ENCODE peak calls at places on chromosomes 4 and X, in ten cellular contexts. E, K, N, F, A, Y, I, T, G and L are unnamed samples.

GRCh38 chr4:16284050-16284449 is 57.8 kb upstream of the TAPT1 start:
- DNase-seq in E (no peak), K (no peak), N (no peak), F (no peak), A (no peak), Y (no peak), I (no peak), T (no peak), G (no peak), L (no peak)

GRCh38 chrX:14697453-14697852 is 168.1 kb downstream of the GLRA2 start:
- DNase-seq in E (no peak), K (no peak), N (peak), F (peak), A (no peak), Y (no peak), I (peak), T (peak), G (peak), L (no peak)

GRCh38 chrX:85851418-85851817 is 195.9 kb downstream of the CHM start:
- DNase-seq in E (no peak), K (no peak), N (peak), F (peak), A (no peak), Y (peak), I (peak), T (peak), G (peak), L (no peak)

GRCh38 chr4:81061340-81061730 is 30.8 kb downstream of the BMP3 start:
- DNase-seq in E (no peak), K (no peak), N (no peak), F (no peak), A (no peak), Y (no peak), I (no peak), T (no peak), G (no peak), L (no peak)

GRCh38 chr4:1685604-1686150 is 1.6 kb upstream of the FAM53A start:
- DNase-seq in E (no peak), K (no peak), N (no peak), F (no peak), A (no peak), Y (no peak), I (no peak), T (no peak), G (no peak), L (no peak)

GRCh38 chr4:108555701-108556100 is 64.7 kb upstream of the RPL34 start:
- DNase-seq in E (peak), K (no peak), N (no peak), F (no peak), A (no peak), Y (no peak), I (no peak), T (no peak), G (no peak), L (no peak)

GRCh38 chrX:119503484-119503861 is 35.2 kb downstream of the SLC25A5 start:
- DNase-seq in E (peak), K (no peak), N (no peak), F (peak), A (no peak), Y (peak), I (peak), T (no peak), G (peak), L (no peak)

GRCh38 chr4:153294631-153295030 is 49.9 kb upstream of the MND1 start:
- DNase-seq in E (no peak), K (no peak), N (no peak), F (no peak), A (no peak), Y (no peak), I (no peak), T (no peak), G (peak), L (no peak)

GRCh38 chrX:114717921-114718320 is 134.0 kb downstream of the HTR2C start:
- DNase-seq in E (no peak), K (no peak), N (no peak), F (peak), A (no peak), Y (no peak), I (no peak), T (peak), G (no peak), L (no peak)

GRCh38 chr4:55184600-55185523 is 59.5 kb upstream of the KDR start:
- DNase-seq in E (peak), K (no peak), N (peak), F (peak), A (peak), Y (no peak), I (peak), T (peak), G (peak), L (peak)

GRCh38 chr4:98572697-98573096 is 85.7 kb downstream of the TSPAN5 start:
- DNase-seq in E (no peak), K (no peak), N (peak), F (no peak), A (no peak), Y (no peak), I (no peak), T (no peak), G (no peak), L (no peak)

GRCh38 chrX:28108186-28108945 is 127.1 kb upstream of the DCAF8L1 start:
- DNase-seq in E (no peak), K (no peak), N (no peak), F (no peak), A (no peak), Y (no peak), I (no peak), T (no peak), G (no peak), L (no peak)

GRCh38 chr4:26893491-26893890 is 32.9 kb downstream of the STIM2 start:
- DNase-seq in E (no peak), K (no peak), N (no peak), F (no peak), A (no peak), Y (no peak), I (peak), T (no peak), G (no peak), L (no peak)

GRCh38 chr4:42397256-42397634 is at the start of gene SHISA3:
- DNase-seq in E (peak), K (no peak), N (no peak), F (no peak), A (no peak), Y (no peak), I (peak), T (peak), G (peak), L (no peak)

GRCh38 chrX:87578978-87579377 is 61.4 kb downstream of the KLHL4 start:
- DNase-seq in E (no peak), K (no peak), N (no peak), F (no peak), A (no peak), Y (no peak), I (peak), T (no peak), G (no peak), L (no peak)

GRCh38 chr4:128863314-128864075 is 54.0 kb downstream of the JADE1 start:
- DNase-seq in E (peak), K (peak), N (peak), F (peak), A (peak), Y (peak), I (peak), T (peak), G (peak), L (peak)

GRCh38 chrX:18394477-18394876 is 30.9 kb upstream of the CDKL5 start:
- DNase-seq in E (peak), K (no peak), N (no peak), F (no peak), A (no peak), Y (no peak), I (no peak), T (no peak), G (no peak), L (no peak)

GRCh38 chr4:163592207-163592606 is 97.7 kb downstream of the TMA16 start:
- DNase-seq in E (no peak), K (no peak), N (no peak), F (no peak), A (no peak), Y (no peak), I (no peak), T (no peak), G (no peak), L (no peak)

GRCh38 chr4:38163216-38164006 is 203.2 kb downstream of the PTTG2 start:
- DNase-seq in E (peak), K (no peak), N (no peak), F (no peak), A (no peak), Y (no peak), I (peak), T (no peak), G (peak), L (no peak)

GRCh38 chr4:17283832-17284231 is 228.1 kb downstream of the QDPR start:
- DNase-seq in E (no peak), K (no peak), N (no peak), F (no peak), A (no peak), Y (no peak), I (no peak), T (no peak), G (no peak), L (no peak)

GRCh38 chr4:109302366-109303140 is at the start of gene COL25A1:
- DNase-seq in E (peak), K (peak), N (peak), F (peak), A (peak), Y (peak), I (peak), T (peak), G (peak), L (no peak)

GRCh38 chrX:134423606-134424005 is 36.4 kb upstream of the HPRT1 start:
- DNase-seq in E (peak), K (no peak), N (peak), F (no peak), A (no peak), Y (no peak), I (peak), T (no peak), G (peak), L (no peak)

GRCh38 chr4:54661686-54662085 is 3.9 kb downstream of the KIT start:
- DNase-seq in E (peak), K (no peak), N (no peak), F (no peak), A (no peak), Y (no peak), I (peak), T (no peak), G (peak), L (no peak)

GRCh38 chr4:26557164-26557563 is 26.7 kb upstream of the TBC1D19 start:
- DNase-seq in E (peak), K (no peak), N (no peak), F (no peak), A (no peak), Y (no peak), I (peak), T (no peak), G (peak), L (no peak)

GRCh38 chr4:186688150-186688943 is 35.3 kb downstream of the FAT1 start:
- DNase-seq in E (no peak), K (no peak), N (no peak), F (no peak), A (no peak), Y (no peak), I (no peak), T (peak), G (no peak), L (no peak)

GRCh38 chrX:139844163-139844562 is 88.7 kb downstream of the ATP11C start:
- DNase-seq in E (no peak), K (no peak), N (peak), F (peak), A (no peak), Y (no peak), I (no peak), T (no peak), G (no peak), L (no peak)

GRCh38 chr4:98516042-98516440 is 142.4 kb downstream of the TSPAN5 start:
- DNase-seq in E (peak), K (no peak), N (no peak), F (no peak), A (no peak), Y (no peak), I (peak), T (no peak), G (peak), L (no peak)